ENCODE peak calls at places on chromosome 14, in eight cellular contexts. One of them, this sample, is unnamed.

GRCh38 chr14:23861666-23862065 is 91.9 kb upstream of the DHRS4 start:
- DNase-seq in stimulated activated CD4-positive, alpha-beta T cell treated with anti-CD3 and anti-CD28 coated beads, Interleukin-12 subunit alpha, Interleukin-12 subunit beta, amount 100 ng/mL, for 24 hours: no peak
- DNase-seq in MM.1S: no peak
- DNase-seq in naive thymus-derived CD8-positive, alpha-beta T cell: no peak
- DNase-seq in mucosa of descending colon: peak; percentile 14
- DNase-seq in activated T-cell treated with anti-CD3 and anti-CD28 coated beads, Interleukin-2, amount 50 U/mL, for 72 hours: no peak
- DNase-seq in EL: no peak
- DNase-seq in stimulated activated naive CD8-positive, alpha-beta T cell treated with anti-CD3 and anti-CD28 coated beads, Interleukin-15, Interleukin-2, amounts not matched to agents 100 U/mL and 50 U/mL, for 24 hours: no peak
- DNase-seq in this sample: no peak

GRCh38 chr14:75083271-75083670 is 13.8 kb downstream of the ZC2HC1C start:
- DNase-seq in EL: no peak
- DNase-seq in stimulated activated naive CD8-positive, alpha-beta T cell treated with anti-CD3 and anti-CD28 coated beads, Interleukin-15, Interleukin-2, amounts not matched to agents 100 U/mL and 50 U/mL, for 24 hours: no peak
- DNase-seq in activated T-cell treated with anti-CD3 and anti-CD28 coated beads, Interleukin-2, amount 50 U/mL, for 72 hours: no peak
- DNase-seq in stimulated activated CD4-positive, alpha-beta T cell treated with anti-CD3 and anti-CD28 coated beads, Interleukin-12 subunit alpha, Interleukin-12 subunit beta, amount 100 ng/mL, for 24 hours: no peak
- DNase-seq in naive thymus-derived CD8-positive, alpha-beta T cell: no peak
- DNase-seq in mucosa of descending colon: no peak
- DNase-seq in MM.1S: no peak
- DNase-seq in this sample: no peak

GRCh38 chr14:83632375-83632774 is 1897.6 kb upstream of the FLRT2 start:
- DNase-seq in naive thymus-derived CD8-positive, alpha-beta T cell: no peak
- DNase-seq in MM.1S: no peak
- DNase-seq in stimulated activated naive CD8-positive, alpha-beta T cell treated with anti-CD3 and anti-CD28 coated beads, Interleukin-15, Interleukin-2, amounts not matched to agents 100 U/mL and 50 U/mL, for 24 hours: no peak
- DNase-seq in activated T-cell treated with anti-CD3 and anti-CD28 coated beads, Interleukin-2, amount 50 U/mL, for 72 hours: no peak
- DNase-seq in EL: no peak
- DNase-seq in stimulated activated CD4-positive, alpha-beta T cell treated with anti-CD3 and anti-CD28 coated beads, Interleukin-12 subunit alpha, Interleukin-12 subunit beta, amount 100 ng/mL, for 24 hours: no peak
- DNase-seq in mucosa of descending colon: no peak
- DNase-seq in this sample: no peak

GRCh38 chr14:104924421-104925213 is at the start of gene PLD4:
- DNase-seq in stimulated activated CD4-positive, alpha-beta T cell treated with anti-CD3 and anti-CD28 coated beads, Interleukin-12 subunit alpha, Interleukin-12 subunit beta, amount 100 ng/mL, for 24 hours: no peak
- DNase-seq in stimulated activated naive CD8-positive, alpha-beta T cell treated with anti-CD3 and anti-CD28 coated beads, Interleukin-15, Interleukin-2, amounts not matched to agents 100 U/mL and 50 U/mL, for 24 hours: no peak
- DNase-seq in activated T-cell treated with anti-CD3 and anti-CD28 coated beads, Interleukin-2, amount 50 U/mL, for 72 hours: no peak
- DNase-seq in mucosa of descending colon: no peak
- DNase-seq in naive thymus-derived CD8-positive, alpha-beta T cell: no peak
- DNase-seq in MM.1S: no peak
- DNase-seq in EL: no peak
- DNase-seq in this sample: peak; percentile 45

GRCh38 chr14:105335735-105336476 is 21.4 kb downstream of the PACS2 start:
- DNase-seq in mucosa of descending colon: no peak
- DNase-seq in activated T-cell treated with anti-CD3 and anti-CD28 coated beads, Interleukin-2, amount 50 U/mL, for 72 hours: no peak
- DNase-seq in stimulated activated naive CD8-positive, alpha-beta T cell treated with anti-CD3 and anti-CD28 coated beads, Interleukin-15, Interleukin-2, amounts not matched to agents 100 U/mL and 50 U/mL, for 24 hours: no peak
- DNase-seq in EL: no peak
- DNase-seq in MM.1S: no peak
- DNase-seq in naive thymus-derived CD8-positive, alpha-beta T cell: no peak
- DNase-seq in stimulated activated CD4-positive, alpha-beta T cell treated with anti-CD3 and anti-CD28 coated beads, Interleukin-12 subunit alpha, Interleukin-12 subunit beta, amount 100 ng/mL, for 24 hours: no peak
- DNase-seq in this sample: no peak

GRCh38 chr14:35385042-35385839 is 19.3 kb downstream of the NFKBIA start:
- DNase-seq in EL: peak; percentile 89
- DNase-seq in stimulated activated naive CD8-positive, alpha-beta T cell treated with anti-CD3 and anti-CD28 coated beads, Interleukin-15, Interleukin-2, amounts not matched to agents 100 U/mL and 50 U/mL, for 24 hours: no peak
- DNase-seq in activated T-cell treated with anti-CD3 and anti-CD28 coated beads, Interleukin-2, amount 50 U/mL, for 72 hours: no peak
- DNase-seq in MM.1S: no peak
- DNase-seq in mucosa of descending colon: peak; percentile 74
- DNase-seq in stimulated activated CD4-positive, alpha-beta T cell treated with anti-CD3 and anti-CD28 coated beads, Interleukin-12 subunit alpha, Interleukin-12 subunit beta, amount 100 ng/mL, for 24 hours: no peak
- DNase-seq in naive thymus-derived CD8-positive, alpha-beta T cell: no peak
- DNase-seq in this sample: peak; percentile 79

GRCh38 chr14:32460267-32460666 is 131.2 kb downstream of the AKAP6 start:
- DNase-seq in mucosa of descending colon: no peak
- DNase-seq in naive thymus-derived CD8-positive, alpha-beta T cell: no peak
- DNase-seq in stimulated activated naive CD8-positive, alpha-beta T cell treated with anti-CD3 and anti-CD28 coated beads, Interleukin-15, Interleukin-2, amounts not matched to agents 100 U/mL and 50 U/mL, for 24 hours: no peak
- DNase-seq in MM.1S: no peak
- DNase-seq in activated T-cell treated with anti-CD3 and anti-CD28 coated beads, Interleukin-2, amount 50 U/mL, for 72 hours: no peak
- DNase-seq in EL: no peak
- DNase-seq in stimulated activated CD4-positive, alpha-beta T cell treated with anti-CD3 and anti-CD28 coated beads, Interleukin-12 subunit alpha, Interleukin-12 subunit beta, amount 100 ng/mL, for 24 hours: no peak
- DNase-seq in this sample: no peak

GRCh38 chr14:99329711-99330315 is 57.8 kb upstream of the BCL11B start:
- DNase-seq in MM.1S: no peak
- DNase-seq in stimulated activated naive CD8-positive, alpha-beta T cell treated with anti-CD3 and anti-CD28 coated beads, Interleukin-15, Interleukin-2, amounts not matched to agents 100 U/mL and 50 U/mL, for 24 hours: no peak
- DNase-seq in naive thymus-derived CD8-positive, alpha-beta T cell: no peak
- DNase-seq in mucosa of descending colon: no peak
- DNase-seq in EL: no peak
- DNase-seq in activated T-cell treated with anti-CD3 and anti-CD28 coated beads, Interleukin-2, amount 50 U/mL, for 72 hours: no peak
- DNase-seq in stimulated activated CD4-positive, alpha-beta T cell treated with anti-CD3 and anti-CD28 coated beads, Interleukin-12 subunit alpha, Interleukin-12 subunit beta, amount 100 ng/mL, for 24 hours: no peak
- DNase-seq in this sample: peak; percentile 27

GRCh38 chr14:39229222-39229543 is 4.5 kb upstream of the MIA2 start:
- DNase-seq in stimulated activated CD4-positive, alpha-beta T cell treated with anti-CD3 and anti-CD28 coated beads, Interleukin-12 subunit alpha, Interleukin-12 subunit beta, amount 100 ng/mL, for 24 hours: peak; percentile 46
- DNase-seq in MM.1S: no peak
- DNase-seq in EL: no peak
- DNase-seq in stimulated activated naive CD8-positive, alpha-beta T cell treated with anti-CD3 and anti-CD28 coated beads, Interleukin-15, Interleukin-2, amounts not matched to agents 100 U/mL and 50 U/mL, for 24 hours: peak; percentile 46
- DNase-seq in activated T-cell treated with anti-CD3 and anti-CD28 coated beads, Interleukin-2, amount 50 U/mL, for 72 hours: peak; percentile 81
- DNase-seq in mucosa of descending colon: peak; percentile 9
- DNase-seq in naive thymus-derived CD8-positive, alpha-beta T cell: peak; percentile 48
- DNase-seq in this sample: no peak

GRCh38 chr14:63204407-63205280 is at the start of gene RHOJ:
- DNase-seq in MM.1S: no peak
- DNase-seq in naive thymus-derived CD8-positive, alpha-beta T cell: no peak
- DNase-seq in mucosa of descending colon: no peak
- DNase-seq in activated T-cell treated with anti-CD3 and anti-CD28 coated beads, Interleukin-2, amount 50 U/mL, for 72 hours: no peak
- DNase-seq in stimulated activated CD4-positive, alpha-beta T cell treated with anti-CD3 and anti-CD28 coated beads, Interleukin-12 subunit alpha, Interleukin-12 subunit beta, amount 100 ng/mL, for 24 hours: no peak
- DNase-seq in stimulated activated naive CD8-positive, alpha-beta T cell treated with anti-CD3 and anti-CD28 coated beads, Interleukin-15, Interleukin-2, amounts not matched to agents 100 U/mL and 50 U/mL, for 24 hours: no peak
- DNase-seq in EL: peak; percentile 37
- DNase-seq in this sample: no peak

GRCh38 chr14:58294201-58294600 is 4.2 kb upstream of the ARID4A start:
- DNase-seq in stimulated activated CD4-positive, alpha-beta T cell treated with anti-CD3 and anti-CD28 coated beads, Interleukin-12 subunit alpha, Interleukin-12 subunit beta, amount 100 ng/mL, for 24 hours: no peak
- DNase-seq in EL: no peak
- DNase-seq in MM.1S: no peak
- DNase-seq in naive thymus-derived CD8-positive, alpha-beta T cell: no peak
- DNase-seq in stimulated activated naive CD8-positive, alpha-beta T cell treated with anti-CD3 and anti-CD28 coated beads, Interleukin-15, Interleukin-2, amounts not matched to agents 100 U/mL and 50 U/mL, for 24 hours: no peak
- DNase-seq in activated T-cell treated with anti-CD3 and anti-CD28 coated beads, Interleukin-2, amount 50 U/mL, for 72 hours: no peak
- DNase-seq in mucosa of descending colon: no peak
- DNase-seq in this sample: no peak

GRCh38 chr14:98946995-98947394 is 325.0 kb downstream of the BCL11B start:
- DNase-seq in naive thymus-derived CD8-positive, alpha-beta T cell: no peak
- DNase-seq in mucosa of descending colon: no peak
- DNase-seq in activated T-cell treated with anti-CD3 and anti-CD28 coated beads, Interleukin-2, amount 50 U/mL, for 72 hours: no peak
- DNase-seq in stimulated activated CD4-positive, alpha-beta T cell treated with anti-CD3 and anti-CD28 coated beads, Interleukin-12 subunit alpha, Interleukin-12 subunit beta, amount 100 ng/mL, for 24 hours: no peak
- DNase-seq in MM.1S: no peak
- DNase-seq in EL: no peak
- DNase-seq in stimulated activated naive CD8-positive, alpha-beta T cell treated with anti-CD3 and anti-CD28 coated beads, Interleukin-15, Interleukin-2, amounts not matched to agents 100 U/mL and 50 U/mL, for 24 hours: no peak
- DNase-seq in this sample: no peak

GRCh38 chr14:105123266-105123665 is 45.3 kb downstream of the JAG2 start:
- DNase-seq in activated T-cell treated with anti-CD3 and anti-CD28 coated beads, Interleukin-2, amount 50 U/mL, for 72 hours: no peak
- DNase-seq in stimulated activated naive CD8-positive, alpha-beta T cell treated with anti-CD3 and anti-CD28 coated beads, Interleukin-15, Interleukin-2, amounts not matched to agents 100 U/mL and 50 U/mL, for 24 hours: no peak
- DNase-seq in MM.1S: no peak
- DNase-seq in naive thymus-derived CD8-positive, alpha-beta T cell: no peak
- DNase-seq in stimulated activated CD4-positive, alpha-beta T cell treated with anti-CD3 and anti-CD28 coated beads, Interleukin-12 subunit alpha, Interleukin-12 subunit beta, amount 100 ng/mL, for 24 hours: no peak
- DNase-seq in EL: no peak
- DNase-seq in mucosa of descending colon: no peak
- DNase-seq in this sample: no peak

GRCh38 chr14:100577321-100577985 is 9.8 kb downstream of the BEGAIN start:
- DNase-seq in EL: no peak
- DNase-seq in mucosa of descending colon: no peak
- DNase-seq in activated T-cell treated with anti-CD3 and anti-CD28 coated beads, Interleukin-2, amount 50 U/mL, for 72 hours: no peak
- DNase-seq in naive thymus-derived CD8-positive, alpha-beta T cell: no peak
- DNase-seq in stimulated activated naive CD8-positive, alpha-beta T cell treated with anti-CD3 and anti-CD28 coated beads, Interleukin-15, Interleukin-2, amounts not matched to agents 100 U/mL and 50 U/mL, for 24 hours: no peak
- DNase-seq in stimulated activated CD4-positive, alpha-beta T cell treated with anti-CD3 and anti-CD28 coated beads, Interleukin-12 subunit alpha, Interleukin-12 subunit beta, amount 100 ng/mL, for 24 hours: no peak
- DNase-seq in MM.1S: no peak
- DNase-seq in this sample: peak; percentile 15

GRCh38 chr14:52023518-52023917 is 34.2 kb downstream of the RTRAF start:
- DNase-seq in MM.1S: no peak
- DNase-seq in activated T-cell treated with anti-CD3 and anti-CD28 coated beads, Interleukin-2, amount 50 U/mL, for 72 hours: no peak
- DNase-seq in stimulated activated naive CD8-positive, alpha-beta T cell treated with anti-CD3 and anti-CD28 coated beads, Interleukin-15, Interleukin-2, amounts not matched to agents 100 U/mL and 50 U/mL, for 24 hours: no peak
- DNase-seq in mucosa of descending colon: no peak
- DNase-seq in naive thymus-derived CD8-positive, alpha-beta T cell: no peak
- DNase-seq in stimulated activated CD4-positive, alpha-beta T cell treated with anti-CD3 and anti-CD28 coated beads, Interleukin-12 subunit alpha, Interleukin-12 subunit beta, amount 100 ng/mL, for 24 hours: no peak
- DNase-seq in EL: peak; percentile 79
- DNase-seq in this sample: no peak

GRCh38 chr14:67577909-67578749 is 21.9 kb downstream of the PIGH start:
- DNase-seq in stimulated activated naive CD8-positive, alpha-beta T cell treated with anti-CD3 and anti-CD28 coated beads, Interleukin-15, Interleukin-2, amounts not matched to agents 100 U/mL and 50 U/mL, for 24 hours: no peak
- DNase-seq in EL: no peak
- DNase-seq in mucosa of descending colon: no peak
- DNase-seq in MM.1S: no peak
- DNase-seq in stimulated activated CD4-positive, alpha-beta T cell treated with anti-CD3 and anti-CD28 coated beads, Interleukin-12 subunit alpha, Interleukin-12 subunit beta, amount 100 ng/mL, for 24 hours: no peak
- DNase-seq in naive thymus-derived CD8-positive, alpha-beta T cell: no peak
- DNase-seq in activated T-cell treated with anti-CD3 and anti-CD28 coated beads, Interleukin-2, amount 50 U/mL, for 72 hours: no peak
- DNase-seq in this sample: no peak

This sample was measured in right lobe of liver.